ENCODE peak calls at places on chromosomes 11 and 22, in five cellular contexts. One of them, this sample, is unnamed.

GRCh38 chr11:86559311-86559945 is 113.0 kb downstream of the ME3 start:
- DNase-seq in fibroblast of the aortic adventitia: peak
- DNase-seq in sigmoid colon: peak
- DNase-seq in GM12878: no peak
- DNase-seq in heart left ventricle: peak
- DNase-seq in this sample: no peak

GRCh38 chr11:75836422-75836821 is 21.4 kb downstream of the UVRAG start:
- DNase-seq in GM12878: no peak
- DNase-seq in fibroblast of the aortic adventitia: no peak
- DNase-seq in sigmoid colon: no peak
- DNase-seq in heart left ventricle: no peak
- DNase-seq in this sample: no peak

GRCh38 chr11:75233688-75234295 is 6.8 kb upstream of the TPBGL start:
- DNase-seq in heart left ventricle: no peak
- DNase-seq in fibroblast of the aortic adventitia: peak
- DNase-seq in sigmoid colon: no peak
- DNase-seq in GM12878: no peak
- DNase-seq in this sample: no peak

GRCh38 chr11:124791626-124792341 is 8.4 kb downstream of the MSANTD2 start:
- DNase-seq in fibroblast of the aortic adventitia: no peak
- DNase-seq in sigmoid colon: no peak
- DNase-seq in heart left ventricle: no peak
- DNase-seq in GM12878: no peak
- DNase-seq in this sample: no peak

GRCh38 chr11:134398079-134398444 is 14.0 kb downstream of the B3GAT1 start:
- DNase-seq in sigmoid colon: no peak
- DNase-seq in GM12878: no peak
- DNase-seq in heart left ventricle: no peak
- DNase-seq in fibroblast of the aortic adventitia: no peak
- DNase-seq in this sample: no peak

GRCh38 chr11:123166095-123166559 is 28.9 kb downstream of the CLMP start:
- DNase-seq in sigmoid colon: peak
- DNase-seq in fibroblast of the aortic adventitia: peak
- DNase-seq in GM12878: no peak
- DNase-seq in heart left ventricle: no peak
- DNase-seq in this sample: no peak

GRCh38 chr11:120467627-120468026 is 43.9 kb upstream of the GRIK4 start:
- DNase-seq in heart left ventricle: no peak
- DNase-seq in fibroblast of the aortic adventitia: no peak
- DNase-seq in sigmoid colon: no peak
- DNase-seq in GM12878: no peak
- DNase-seq in this sample: no peak

GRCh38 chr11:100576044-100577021 is 110.8 kb upstream of the ARHGAP42 start:
- DNase-seq in heart left ventricle: peak
- DNase-seq in sigmoid colon: no peak
- DNase-seq in fibroblast of the aortic adventitia: peak
- DNase-seq in GM12878: peak
- DNase-seq in this sample: no peak

GRCh38 chr11:131404010-131404409 is 33.6 kb downstream of the NTM start:
- DNase-seq in sigmoid colon: no peak
- DNase-seq in GM12878: no peak
- DNase-seq in fibroblast of the aortic adventitia: no peak
- DNase-seq in heart left ventricle: no peak
- DNase-seq in this sample: no peak

GRCh38 chr11:70556884-70557741 is 158.8 kb downstream of the CTTN start:
- DNase-seq in heart left ventricle: no peak
- DNase-seq in GM12878: no peak
- DNase-seq in fibroblast of the aortic adventitia: no peak
- DNase-seq in sigmoid colon: no peak
- DNase-seq in this sample: no peak

GRCh38 chr11:789951-790350 is at the start of gene CEND1:
- DNase-seq in heart left ventricle: no peak
- DNase-seq in GM12878: no peak
- DNase-seq in sigmoid colon: no peak
- DNase-seq in fibroblast of the aortic adventitia: peak
- DNase-seq in this sample: peak

GRCh38 chr11:44716256-44716655 is 10.5 kb upstream of the TSPAN18 start:
- DNase-seq in GM12878: no peak
- DNase-seq in fibroblast of the aortic adventitia: no peak
- DNase-seq in heart left ventricle: no peak
- DNase-seq in sigmoid colon: no peak
- DNase-seq in this sample: no peak

GRCh38 chr22:17570851-17571631 is 7.7 kb downstream of the SLC25A18 start:
- DNase-seq in sigmoid colon: peak
- DNase-seq in heart left ventricle: peak
- DNase-seq in fibroblast of the aortic adventitia: peak
- DNase-seq in GM12878: no peak
- DNase-seq in this sample: no peak

GRCh38 chr11:71244116-71244815 is 8.1 kb downstream of the SHANK2 start:
- DNase-seq in GM12878: no peak
- DNase-seq in heart left ventricle: no peak
- DNase-seq in sigmoid colon: peak
- DNase-seq in fibroblast of the aortic adventitia: no peak
- DNase-seq in this sample: no peak

GRCh38 chr11:110903378-110903777 is 191.1 kb upstream of the ARHGAP20 start:
- DNase-seq in GM12878: no peak
- DNase-seq in fibroblast of the aortic adventitia: no peak
- DNase-seq in sigmoid colon: no peak
- DNase-seq in heart left ventricle: no peak
- DNase-seq in this sample: no peak

GRCh38 chr22:17366830-17367229 is 2.4 kb upstream of the CECR2 start:
- DNase-seq in fibroblast of the aortic adventitia: no peak
- DNase-seq in sigmoid colon: peak
- DNase-seq in heart left ventricle: peak
- DNase-seq in GM12878: no peak
- DNase-seq in this sample: no peak

GRCh38 chr11:1779034-1779805 is 15.5 kb upstream of the CTSD start:
- DNase-seq in sigmoid colon: peak
- DNase-seq in fibroblast of the aortic adventitia: no peak
- DNase-seq in heart left ventricle: no peak
- DNase-seq in GM12878: no peak
- DNase-seq in this sample: no peak

GRCh38 chr22:47209547-47210023 is 447.1 kb downstream of the TBC1D22A start:
- DNase-seq in fibroblast of the aortic adventitia: no peak
- DNase-seq in GM12878: no peak
- DNase-seq in sigmoid colon: peak
- DNase-seq in heart left ventricle: no peak
- DNase-seq in this sample: no peak

GRCh38 chr11:94731921-94732601 is 36.1 kb upstream of the AMOTL1 start:
- DNase-seq in sigmoid colon: peak
- DNase-seq in heart left ventricle: peak
- DNase-seq in GM12878: no peak
- DNase-seq in fibroblast of the aortic adventitia: peak
- DNase-seq in this sample: no peak

GRCh38 chr11:36123353-36124220 is 165.6 kb downstream of the COMMD9 start:
- DNase-seq in fibroblast of the aortic adventitia: no peak
- DNase-seq in heart left ventricle: no peak
- DNase-seq in sigmoid colon: no peak
- DNase-seq in GM12878: no peak
- DNase-seq in this sample: no peak

GRCh38 chr22:41998361-41999261 is at the start of gene WBP2NL:
- DNase-seq in fibroblast of the aortic adventitia: peak
- DNase-seq in heart left ventricle: peak
- DNase-seq in sigmoid colon: peak
- DNase-seq in GM12878: peak
- DNase-seq in this sample: peak

GRCh38 chr11:23765862-23766261 is 731.0 kb upstream of the LUZP2 start:
- DNase-seq in sigmoid colon: no peak
- DNase-seq in fibroblast of the aortic adventitia: peak
- DNase-seq in GM12878: no peak
- DNase-seq in heart left ventricle: no peak
- DNase-seq in this sample: no peak

GRCh38 chr22:24067587-24068376 is 56.7 kb downstream of the CABIN1 start:
- DNase-seq in GM12878: no peak
- DNase-seq in fibroblast of the aortic adventitia: no peak
- DNase-seq in sigmoid colon: peak
- DNase-seq in heart left ventricle: no peak
- DNase-seq in this sample: no peak

GRCh38 chr22:46360097-46360496 is 24.6 kb downstream of the TRMU start:
- DNase-seq in sigmoid colon: no peak
- DNase-seq in GM12878: no peak
- DNase-seq in heart left ventricle: no peak
- DNase-seq in fibroblast of the aortic adventitia: no peak
- DNase-seq in this sample: no peak

GRCh38 chr11:73980001-73980960 is 2.4 kb downstream of the UCP2 start:
- DNase-seq in sigmoid colon: peak
- DNase-seq in GM12878: peak
- DNase-seq in fibroblast of the aortic adventitia: no peak
- DNase-seq in heart left ventricle: peak
- DNase-seq in this sample: no peak

GRCh38 chr11:12180257-12181205 is 70.1 kb downstream of the MICAL2 start:
- DNase-seq in sigmoid colon: no peak
- DNase-seq in heart left ventricle: no peak
- DNase-seq in GM12878: no peak
- DNase-seq in fibroblast of the aortic adventitia: no peak
- DNase-seq in this sample: no peak

GRCh38 chr11:81207421-81208054 is 1526.1 kb downstream of the FAM181B start:
- DNase-seq in sigmoid colon: no peak
- DNase-seq in fibroblast of the aortic adventitia: no peak
- DNase-seq in GM12878: no peak
- DNase-seq in heart left ventricle: no peak
- DNase-seq in this sample: no peak

GRCh38 chr22:37639070-37639760 is at the start of gene SH3BP1:
- DNase-seq in sigmoid colon: no peak
- DNase-seq in heart left ventricle: no peak
- DNase-seq in fibroblast of the aortic adventitia: no peak
- DNase-seq in GM12878: no peak
- DNase-seq in this sample: no peak

GRCh38 chr22:32985899-32986772 is 72.0 kb downstream of the SYN3 start:
- DNase-seq in sigmoid colon: peak
- DNase-seq in GM12878: no peak
- DNase-seq in heart left ventricle: peak
- DNase-seq in fibroblast of the aortic adventitia: peak
- DNase-seq in this sample: peak

GRCh38 chr11:45798793-45799441 is 6.0 kb upstream of the SLC35C1 start:
- DNase-seq in GM12878: no peak
- DNase-seq in sigmoid colon: peak
- DNase-seq in heart left ventricle: no peak
- DNase-seq in fibroblast of the aortic adventitia: no peak
- DNase-seq in this sample: no peak

DNA sequence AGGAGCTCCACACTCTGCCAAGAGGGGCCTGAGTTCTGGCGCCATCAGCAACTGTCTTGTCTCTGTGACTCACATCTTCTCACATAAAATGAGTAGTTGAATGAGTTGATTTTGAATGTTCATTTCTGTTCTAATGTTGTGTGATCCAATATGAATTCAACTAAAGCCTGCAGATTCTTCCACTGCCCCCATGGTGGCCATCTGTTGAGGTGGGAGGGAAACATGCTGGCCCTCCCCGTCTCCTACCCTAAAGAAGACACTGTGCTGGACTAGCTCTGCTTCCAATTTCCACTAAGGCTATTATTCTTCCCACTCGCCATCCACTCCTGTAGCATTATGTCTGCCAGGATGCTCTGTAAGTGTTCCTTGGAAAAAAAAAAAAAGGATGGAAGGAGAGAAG is 555.6 kb upstream of the LARGE1 start:
- DNase-seq in sigmoid colon: no peak
- DNase-seq in fibroblast of the aortic adventitia: no peak
- DNase-seq in GM12878: no peak
- DNase-seq in heart left ventricle: no peak
- DNase-seq in this sample: no peak
- TF ChIP-seq CTCF in sigmoid colon: no peak
- TF ChIP-seq CTCF in fibroblast of the aortic adventitia: no peak
- TF ChIP-seq CTCF in GM12878: no peak
- TF ChIP-seq CTCF in heart left ventricle: no peak
- TF ChIP-seq CTCF in this sample: no peak

DNA sequence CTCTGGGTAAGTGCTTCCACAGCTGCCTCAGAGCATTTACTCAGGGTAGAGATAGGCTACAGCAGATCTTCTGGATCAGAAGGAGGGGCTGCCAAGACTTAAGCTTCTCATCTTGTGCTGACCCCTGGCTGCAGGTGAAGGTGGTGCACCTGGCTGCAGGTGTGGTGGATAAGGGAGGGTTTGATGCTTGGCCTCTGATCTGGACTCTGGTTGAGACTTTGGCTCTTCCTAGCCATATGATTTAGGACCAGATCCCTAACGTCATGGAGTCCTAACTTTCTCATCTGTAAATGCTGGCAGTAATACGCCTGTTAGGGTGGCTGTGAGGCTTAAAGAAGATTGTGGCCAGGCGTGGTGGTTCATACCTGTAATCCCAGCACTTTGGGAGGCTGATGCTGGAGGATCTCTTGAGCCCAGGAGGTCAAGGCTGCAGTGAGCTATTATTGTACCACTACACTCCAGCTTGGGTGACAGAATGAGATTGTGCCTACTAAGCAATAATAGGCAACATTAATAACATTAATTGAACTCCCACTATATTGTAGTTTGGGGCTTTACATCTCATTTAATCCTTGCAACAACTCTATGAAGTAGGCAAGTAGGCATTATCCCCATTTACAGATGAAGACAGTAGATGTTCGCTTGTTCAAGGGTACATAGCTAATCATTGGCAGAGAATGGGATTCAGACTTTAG is 10.7 kb downstream of the DTX4 start:
- DNase-seq in sigmoid colon: no peak
- DNase-seq in fibroblast of the aortic adventitia: no peak
- DNase-seq in heart left ventricle: no peak
- DNase-seq in GM12878: no peak
- DNase-seq in this sample: no peak
- TF ChIP-seq CTCF in sigmoid colon: no peak
- TF ChIP-seq CTCF in fibroblast of the aortic adventitia: peak
- TF ChIP-seq CTCF in heart left ventricle: no peak
- TF ChIP-seq CTCF in GM12878: peak
- TF ChIP-seq CTCF in this sample: no peak

DNA sequence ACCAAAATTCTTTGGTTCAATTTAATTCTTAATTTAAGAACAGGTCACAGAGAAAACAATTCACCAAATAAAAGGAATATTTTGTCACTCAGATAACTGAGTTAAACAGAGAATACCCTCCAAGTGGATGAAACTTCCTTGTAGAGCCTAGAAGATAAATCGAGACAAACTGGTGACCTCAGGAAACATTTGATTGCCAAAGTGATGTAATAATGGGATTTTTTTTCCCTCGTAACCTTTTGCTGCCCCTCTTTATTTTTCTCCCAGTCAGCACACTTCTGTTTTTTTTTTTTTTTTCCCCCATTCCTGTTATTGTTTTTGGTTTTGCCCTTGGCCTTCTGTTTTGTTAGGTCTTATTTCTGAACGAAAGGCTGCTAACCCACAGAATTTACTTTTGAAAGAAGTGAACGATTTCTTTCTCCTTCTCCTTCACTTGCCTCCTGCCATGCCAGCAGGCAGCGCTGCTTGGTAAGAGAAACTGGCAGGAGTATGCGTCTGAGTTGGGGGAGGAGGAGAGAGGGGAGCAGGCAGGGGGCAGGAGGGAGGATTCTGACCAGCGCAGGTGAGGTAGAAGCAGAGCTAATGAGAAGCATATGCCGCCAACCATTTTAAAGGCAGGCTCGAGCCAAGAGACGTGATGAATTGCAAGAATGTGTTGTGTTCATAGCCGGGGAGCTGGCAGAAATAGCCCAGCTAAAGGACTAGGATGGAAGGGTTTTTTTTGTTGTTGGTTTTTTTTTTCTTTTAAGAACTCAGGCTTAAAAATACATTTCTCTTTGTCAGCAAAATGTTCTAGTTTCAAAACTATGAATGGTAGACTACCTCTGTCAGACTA is 121.9 kb upstream of the MTMR2 start:
- DNase-seq in fibroblast of the aortic adventitia: peak
- DNase-seq in sigmoid colon: peak
- DNase-seq in GM12878: no peak
- DNase-seq in heart left ventricle: peak
- DNase-seq in this sample: no peak
- TF ChIP-seq CTCF in fibroblast of the aortic adventitia: peak
- TF ChIP-seq CTCF in sigmoid colon: no peak
- TF ChIP-seq CTCF in GM12878: no peak
- TF ChIP-seq CTCF in heart left ventricle: no peak
- TF ChIP-seq CTCF in this sample: peak

GRCh38 chr22:20583471-20583922 is 76.1 kb downstream of the MED15 start:
- DNase-seq in heart left ventricle: peak
- DNase-seq in sigmoid colon: no peak
- DNase-seq in GM12878: no peak
- DNase-seq in fibroblast of the aortic adventitia: no peak
- DNase-seq in this sample: no peak
- TF ChIP-seq CTCF in heart left ventricle: no peak
- TF ChIP-seq CTCF in sigmoid colon: no peak
- TF ChIP-seq CTCF in GM12878: no peak
- TF ChIP-seq CTCF in fibroblast of the aortic adventitia: no peak
- TF ChIP-seq CTCF in this sample: no peak